ENCODE peak calls at places on chromosomes 3 and 15, in four cellular contexts. One of them, this sample, is unnamed.

GRCh38 chr15:73936181-73936580 is 9.9 kb downstream of the LOXL1 start:
- DNase-seq in cardiac fibroblast: no peak
- DNase-seq in Peyer's patch: peak
- DNase-seq in suprapubic skin: no peak
- DNase-seq in this sample: no peak

GRCh38 chr15:64315136-64315661 is 40.8 kb downstream of the CSNK1G1 start:
- DNase-seq in cardiac fibroblast: no peak
- DNase-seq in Peyer's patch: no peak
- DNase-seq in suprapubic skin: no peak
- DNase-seq in this sample: no peak

GRCh38 chr3:128379768-128380167 is 86.9 kb downstream of the DNAJB8 start:
- DNase-seq in cardiac fibroblast: no peak
- DNase-seq in Peyer's patch: no peak
- DNase-seq in suprapubic skin: no peak
- DNase-seq in this sample: no peak

GRCh38 chr3:33921608-33922007 is 123.2 kb downstream of the PDCD6IP start:
- DNase-seq in cardiac fibroblast: no peak
- DNase-seq in Peyer's patch: no peak
- DNase-seq in suprapubic skin: no peak
- DNase-seq in this sample: no peak

GRCh38 chr3:188788621-188789081 is 383.1 kb upstream of the TPRG1 start:
- DNase-seq in cardiac fibroblast: peak
- DNase-seq in Peyer's patch: no peak
- DNase-seq in suprapubic skin: no peak
- DNase-seq in this sample: no peak

GRCh38 chr15:57025264-57025939 is 107.0 kb downstream of the TCF12 start:
- DNase-seq in cardiac fibroblast: peak
- DNase-seq in Peyer's patch: no peak
- DNase-seq in suprapubic skin: no peak
- DNase-seq in this sample: no peak

GRCh38 chr3:102180291-102180931 is 254.4 kb upstream of the ZPLD1 start:
- DNase-seq in cardiac fibroblast: peak
- DNase-seq in Peyer's patch: no peak
- DNase-seq in suprapubic skin: no peak
- DNase-seq in this sample: no peak

GRCh38 chr15:43346305-43346704 is 15.9 kb upstream of the LCMT2 start:
- DNase-seq in cardiac fibroblast: peak
- DNase-seq in Peyer's patch: no peak
- DNase-seq in suprapubic skin: no peak
- DNase-seq in this sample: no peak

GRCh38 chr3:157769378-157769777 is 266.2 kb upstream of the VEPH1 start:
- DNase-seq in cardiac fibroblast: no peak
- DNase-seq in Peyer's patch: no peak
- DNase-seq in suprapubic skin: no peak
- DNase-seq in this sample: no peak

GRCh38 chr3:195863121-195864061 is 45.0 kb downstream of the TNK2 start:
- DNase-seq in cardiac fibroblast: peak
- DNase-seq in Peyer's patch: peak
- DNase-seq in suprapubic skin: peak
- DNase-seq in this sample: peak

GRCh38 chr3:135456182-135456790 is 509.2 kb upstream of the PPP2R3A start:
- DNase-seq in cardiac fibroblast: no peak
- DNase-seq in Peyer's patch: no peak
- DNase-seq in suprapubic skin: no peak
- DNase-seq in this sample: no peak

GRCh38 chr3:42839616-42840015 is 30.4 kb downstream of the ACKR2 start:
- DNase-seq in cardiac fibroblast: peak
- DNase-seq in Peyer's patch: no peak
- DNase-seq in suprapubic skin: no peak
- DNase-seq in this sample: no peak

GRCh38 chr3:173411288-173412064 is 13.9 kb downstream of the NLGN1 start:
- DNase-seq in cardiac fibroblast: peak
- DNase-seq in Peyer's patch: no peak
- DNase-seq in suprapubic skin: no peak
- DNase-seq in this sample: no peak

GRCh38 chr3:122331886-122332285 is 6.8 kb downstream of the CSTA start:
- DNase-seq in cardiac fibroblast: no peak
- DNase-seq in Peyer's patch: no peak
- DNase-seq in suprapubic skin: no peak
- DNase-seq in this sample: no peak

GRCh38 chr15:23866832-23867231 is 179.7 kb upstream of the NDN start:
- DNase-seq in cardiac fibroblast: no peak
- DNase-seq in Peyer's patch: no peak
- DNase-seq in suprapubic skin: no peak
- DNase-seq in this sample: no peak

GRCh38 chr15:62578960-62579359 is 413.9 kb upstream of the C2CD4B start:
- DNase-seq in cardiac fibroblast: no peak
- DNase-seq in Peyer's patch: no peak
- DNase-seq in suprapubic skin: no peak
- DNase-seq in this sample: no peak

GRCh38 chr3:195883801-195884200 is 24.6 kb downstream of the TNK2 start:
- DNase-seq in cardiac fibroblast: no peak
- DNase-seq in Peyer's patch: no peak
- DNase-seq in suprapubic skin: no peak
- DNase-seq in this sample: no peak

GRCh38 chr3:51224283-51224682 is 160.8 kb upstream of the MANF start:
- DNase-seq in cardiac fibroblast: no peak
- DNase-seq in Peyer's patch: no peak
- DNase-seq in suprapubic skin: no peak
- DNase-seq in this sample: no peak

GRCh38 chr3:41117398-41117870 is 81.9 kb upstream of the CTNNB1 start:
- DNase-seq in cardiac fibroblast: peak
- DNase-seq in Peyer's patch: peak
- DNase-seq in suprapubic skin: peak
- DNase-seq in this sample: peak

GRCh38 chr3:175648939-175649338 is 789.8 kb downstream of the NAALADL2 start:
- DNase-seq in cardiac fibroblast: no peak
- DNase-seq in Peyer's patch: no peak
- DNase-seq in suprapubic skin: no peak
- DNase-seq in this sample: no peak

GRCh38 chr3:150765949-150766720 is 3.2 kb upstream of the SIAH2 start:
- DNase-seq in cardiac fibroblast: peak
- DNase-seq in Peyer's patch: no peak
- DNase-seq in suprapubic skin: no peak
- DNase-seq in this sample: no peak

GRCh38 chr15:99495430-99496301 is 70.1 kb upstream of the MEF2A start:
- DNase-seq in cardiac fibroblast: no peak
- DNase-seq in Peyer's patch: no peak
- DNase-seq in suprapubic skin: no peak
- DNase-seq in this sample: no peak

GRCh38 chr15:80580536-80581260 is 114.4 kb upstream of the ABHD17C start:
- DNase-seq in cardiac fibroblast: no peak
- DNase-seq in Peyer's patch: no peak
- DNase-seq in suprapubic skin: no peak
- DNase-seq in this sample: peak

GRCh38 chr3:76991165-76991564 is 48.7 kb upstream of the ROBO2 start:
- DNase-seq in cardiac fibroblast: no peak
- DNase-seq in Peyer's patch: no peak
- DNase-seq in suprapubic skin: no peak
- DNase-seq in this sample: no peak

GRCh38 chr3:23202203-23202920 is 765 bp upstream of the UBE2E2 start:
- DNase-seq in cardiac fibroblast: peak
- DNase-seq in Peyer's patch: no peak
- DNase-seq in suprapubic skin: peak
- DNase-seq in this sample: peak

GRCh38 chr3:112789787-112790186 is 56.9 kb downstream of the CD200R1L start:
- DNase-seq in cardiac fibroblast: no peak
- DNase-seq in Peyer's patch: no peak
- DNase-seq in suprapubic skin: no peak
- DNase-seq in this sample: no peak

GRCh38 chr3:98778852-98779379 is 15.8 kb downstream of the ST3GAL6 start:
- DNase-seq in cardiac fibroblast: peak
- DNase-seq in Peyer's patch: no peak
- DNase-seq in suprapubic skin: no peak
- DNase-seq in this sample: peak

GRCh38 chr3:96863129-96863740 is 48.8 kb downstream of the EPHA6 start:
- DNase-seq in cardiac fibroblast: peak
- DNase-seq in Peyer's patch: no peak
- DNase-seq in suprapubic skin: no peak
- DNase-seq in this sample: no peak

GRCh38 chr3:130433306-130433705 is 83.7 kb upstream of the COL6A6 start:
- DNase-seq in cardiac fibroblast: no peak
- DNase-seq in Peyer's patch: no peak
- DNase-seq in suprapubic skin: no peak
- DNase-seq in this sample: no peak

GRCh38 chr15:78055923-78056713 is 21.4 kb downstream of the TBC1D2B start:
- DNase-seq in cardiac fibroblast: peak
- DNase-seq in Peyer's patch: peak
- DNase-seq in suprapubic skin: no peak
- DNase-seq in this sample: no peak
- H3K4me3 ChIP-seq in cardiac fibroblast: no peak
- H3K4me3 ChIP-seq in Peyer's patch: no peak
- H3K4me3 ChIP-seq in suprapubic skin: no peak
- H3K4me3 ChIP-seq in this sample: no peak

GRCh38 chr15:82568986-82569385 is 28.7 kb upstream of the RPS17 start:
- DNase-seq in cardiac fibroblast: no peak
- DNase-seq in Peyer's patch: no peak
- DNase-seq in suprapubic skin: no peak
- DNase-seq in this sample: no peak

GRCh38 chr15:82572311-82572710 is 32.1 kb upstream of the RPS17 start:
- DNase-seq in cardiac fibroblast: no peak
- DNase-seq in Peyer's patch: no peak
- DNase-seq in suprapubic skin: no peak
- DNase-seq in this sample: no peak

GRCh38 chr15:82569834-82570233 is 29.6 kb upstream of the RPS17 start:
- DNase-seq in cardiac fibroblast: no peak
- DNase-seq in Peyer's patch: no peak
- DNase-seq in suprapubic skin: no peak
- DNase-seq in this sample: no peak

GRCh38 chr15:82571722-82572222 is 31.5 kb upstream of the RPS17 start:
- DNase-seq in cardiac fibroblast: peak
- DNase-seq in Peyer's patch: no peak
- DNase-seq in suprapubic skin: peak
- DNase-seq in this sample: peak

DNA sequence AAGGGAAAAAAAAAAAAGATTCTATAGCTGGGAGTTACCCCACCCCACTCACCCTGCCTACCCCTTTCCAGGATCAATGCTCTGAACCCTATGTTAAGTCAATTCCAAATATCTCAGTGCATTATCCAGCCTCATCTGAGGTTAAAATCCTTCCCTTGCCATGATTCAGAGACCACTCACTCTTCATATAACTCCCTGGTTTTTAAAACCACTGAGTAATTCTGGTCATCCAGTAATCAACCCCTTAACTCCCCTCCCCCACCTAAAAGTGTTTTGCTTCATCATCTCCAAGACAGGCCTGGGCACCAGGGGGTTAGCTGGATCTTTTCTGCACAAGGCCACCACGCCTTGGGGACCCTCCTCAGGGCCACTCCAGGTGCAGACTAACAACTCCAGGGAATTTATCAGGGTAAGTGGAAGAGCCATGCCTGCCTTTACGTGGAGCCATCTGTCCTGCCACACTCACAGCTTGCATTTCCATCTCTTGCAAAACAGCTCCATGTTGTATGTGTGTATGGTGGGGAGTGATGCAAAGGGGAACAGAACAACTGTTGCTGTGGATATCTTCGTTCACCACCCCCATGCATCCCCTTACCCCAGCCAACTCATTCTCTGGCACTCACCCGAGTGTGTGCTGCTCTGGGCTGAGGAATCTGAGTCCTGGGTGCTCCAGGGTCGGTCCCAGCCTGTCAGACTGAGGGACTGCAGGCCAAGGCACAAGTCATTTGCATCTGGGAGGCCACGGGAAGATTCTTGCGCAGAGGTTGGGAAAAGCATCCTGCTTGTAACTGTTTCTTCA is 30.7 kb upstream of the RPS17 start:
- DNase-seq in cardiac fibroblast: peak
- DNase-seq in Peyer's patch: no peak
- DNase-seq in suprapubic skin: no peak
- DNase-seq in this sample: no peak
- H3K4me3 ChIP-seq in cardiac fibroblast: no peak
- H3K4me3 ChIP-seq in Peyer's patch: no peak
- H3K4me3 ChIP-seq in suprapubic skin: peak
- H3K4me3 ChIP-seq in this sample: no peak

DNA sequence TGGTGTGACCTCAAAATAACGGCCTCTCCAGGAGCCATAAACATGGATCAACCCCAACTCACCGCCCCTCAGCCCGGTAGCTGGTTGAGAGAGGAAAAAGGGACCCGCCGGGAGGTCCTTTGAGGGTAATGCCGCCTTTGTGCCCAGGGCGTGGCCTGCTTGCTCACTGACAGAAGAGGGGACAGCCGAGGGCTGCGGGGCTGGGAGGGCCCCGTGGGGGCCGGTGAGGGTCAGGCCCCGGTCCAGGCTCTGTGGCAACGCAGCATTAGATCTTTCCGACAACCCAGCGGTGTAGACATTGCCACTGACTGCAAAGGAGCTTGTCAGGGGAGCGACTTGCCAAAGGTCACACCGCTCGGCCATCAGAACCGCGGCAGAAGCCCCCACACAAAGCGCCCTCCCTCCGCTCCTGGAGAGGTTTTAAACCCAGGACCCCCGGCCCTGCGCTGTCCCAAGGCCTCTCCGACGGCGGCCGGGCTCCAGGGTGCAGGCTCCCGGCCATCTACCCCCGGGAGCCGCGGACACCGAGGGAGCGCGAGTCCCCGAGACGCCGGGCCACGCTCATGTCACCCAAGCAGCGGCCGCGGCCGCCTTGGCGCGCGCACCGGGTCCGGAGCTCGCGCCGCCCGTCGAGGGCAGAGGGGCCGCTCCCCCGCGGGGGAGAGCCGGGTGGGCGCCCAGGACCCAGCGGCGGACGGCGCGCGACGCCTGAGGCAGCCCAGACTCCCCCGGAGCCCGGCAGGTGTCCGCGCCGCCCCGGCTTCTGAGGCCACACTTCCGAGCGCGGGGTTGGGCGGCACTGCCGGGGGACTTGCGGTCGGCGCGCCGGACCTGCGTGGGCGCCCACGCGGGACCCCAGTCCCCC is 975 bp downstream of the PCSK6 start:
- DNase-seq in cardiac fibroblast: no peak
- DNase-seq in Peyer's patch: no peak
- DNase-seq in suprapubic skin: no peak
- DNase-seq in this sample: no peak
- H3K4me3 ChIP-seq in cardiac fibroblast: no peak
- H3K4me3 ChIP-seq in Peyer's patch: peak
- H3K4me3 ChIP-seq in suprapubic skin: peak
- H3K4me3 ChIP-seq in this sample: no peak

DNA sequence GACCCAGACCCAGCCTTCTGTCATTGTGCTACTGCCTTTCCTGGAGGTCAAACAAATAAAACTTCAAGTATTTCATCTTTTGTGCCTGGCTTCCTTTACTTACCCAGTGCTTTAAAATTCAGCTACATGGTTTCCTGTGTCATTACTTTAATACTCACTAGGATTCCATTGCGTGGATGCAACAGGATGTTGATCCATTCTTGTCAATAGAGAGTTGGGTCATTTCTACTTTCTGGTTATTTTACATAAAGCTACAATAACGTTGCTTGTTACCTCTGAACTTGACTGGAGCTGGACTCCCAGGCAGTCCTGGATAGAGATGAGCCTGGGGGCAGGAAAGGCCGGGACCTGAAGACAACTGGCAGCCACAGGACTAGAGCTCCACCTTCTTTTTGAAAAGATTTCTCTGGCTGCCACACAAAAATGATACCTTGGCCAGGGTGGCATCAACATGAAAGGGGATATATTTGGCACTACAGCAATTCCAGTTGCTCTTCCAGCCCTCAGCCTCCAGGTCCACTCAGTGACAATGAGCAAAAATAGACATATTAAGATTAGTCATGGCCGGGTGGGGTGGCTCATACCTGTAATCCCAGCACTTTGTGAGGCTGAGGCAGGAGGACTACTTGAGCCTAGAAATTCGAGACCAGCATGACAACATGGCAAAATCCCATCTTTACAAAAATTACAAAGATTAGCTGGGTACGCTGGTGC is 23.3 kb upstream of the HEG1 start:
- DNase-seq in cardiac fibroblast: peak
- DNase-seq in Peyer's patch: no peak
- DNase-seq in suprapubic skin: no peak
- DNase-seq in this sample: no peak
- H3K4me3 ChIP-seq in cardiac fibroblast: no peak
- H3K4me3 ChIP-seq in Peyer's patch: no peak
- H3K4me3 ChIP-seq in suprapubic skin: no peak
- H3K4me3 ChIP-seq in this sample: no peak